ENCODE peak calls at places on chromosome 1, in nine cellular contexts. One of them, this sample, is unnamed.

GRCh38 chr1:103948526-103948925 is 198.8 kb downstream of the AMY1C start:
- DNase-seq in IMR-90: no peak
- DNase-seq in RWPE1: no peak
- DNase-seq in fibroblast of the aortic adventitia: no peak
- DNase-seq in endothelial cell: no peak
- DNase-seq in RWPE2: no peak
- DNase-seq in AG09319: no peak
- DNase-seq in mammary epithelial cell: no peak
- DNase-seq in tibial artery: no peak
- DNase-seq in this sample: no peak

GRCh38 chr1:202131956-202132821 is 9.5 kb downstream of the GPR37L1 start:
- DNase-seq in IMR-90: no peak
- DNase-seq in RWPE1: no peak
- DNase-seq in fibroblast of the aortic adventitia: peak; percentile 48
- DNase-seq in endothelial cell: no peak
- DNase-seq in RWPE2: no peak
- DNase-seq in AG09319: no peak
- DNase-seq in mammary epithelial cell: no peak
- DNase-seq in tibial artery: peak; percentile 89
- DNase-seq in this sample: no peak

GRCh38 chr1:194930132-194930531 is 1678.1 kb downstream of the KCNT2 start:
- DNase-seq in IMR-90: peak; percentile 29
- DNase-seq in RWPE1: no peak
- DNase-seq in fibroblast of the aortic adventitia: no peak
- DNase-seq in endothelial cell: no peak
- DNase-seq in RWPE2: no peak
- DNase-seq in AG09319: no peak
- DNase-seq in mammary epithelial cell: no peak
- DNase-seq in tibial artery: no peak
- DNase-seq in this sample: no peak

GRCh38 chr1:218917646-218918045 is 256.0 kb upstream of the LYPLAL1 start:
- DNase-seq in IMR-90: peak; percentile 17
- DNase-seq in RWPE1: no peak
- DNase-seq in fibroblast of the aortic adventitia: peak; percentile 51
- DNase-seq in endothelial cell: no peak
- DNase-seq in RWPE2: no peak
- DNase-seq in AG09319: no peak
- DNase-seq in mammary epithelial cell: no peak
- DNase-seq in tibial artery: no peak
- DNase-seq in this sample: no peak

GRCh38 chr1:70656371-70656770 is 245.3 kb downstream of the CTH start:
- DNase-seq in IMR-90: no peak
- DNase-seq in RWPE1: no peak
- DNase-seq in fibroblast of the aortic adventitia: peak; percentile 25
- DNase-seq in endothelial cell: no peak
- DNase-seq in RWPE2: no peak
- DNase-seq in AG09319: no peak
- DNase-seq in mammary epithelial cell: no peak
- DNase-seq in tibial artery: no peak
- DNase-seq in this sample: no peak

GRCh38 chr1:86503477-86504129 is 34.9 kb downstream of the CLCA1 start:
- DNase-seq in IMR-90: peak; percentile 18
- DNase-seq in RWPE1: no peak
- DNase-seq in fibroblast of the aortic adventitia: peak; percentile 24
- DNase-seq in endothelial cell: peak; percentile 28
- DNase-seq in RWPE2: no peak
- DNase-seq in AG09319: no peak
- DNase-seq in mammary epithelial cell: no peak
- DNase-seq in tibial artery: no peak
- DNase-seq in this sample: no peak

GRCh38 chr1:100353988-100354387 is 1.7 kb downstream of the CDC14A start:
- DNase-seq in IMR-90: peak; percentile 14
- DNase-seq in RWPE1: peak; percentile 44
- DNase-seq in fibroblast of the aortic adventitia: peak; percentile 8
- DNase-seq in endothelial cell: no peak
- DNase-seq in RWPE2: no peak
- DNase-seq in AG09319: no peak
- DNase-seq in mammary epithelial cell: peak; percentile 44
- DNase-seq in tibial artery: no peak
- DNase-seq in this sample: no peak

GRCh38 chr1:156486421-156487344 is 13.9 kb downstream of the MEF2D start:
- DNase-seq in IMR-90: no peak
- DNase-seq in RWPE1: no peak
- DNase-seq in fibroblast of the aortic adventitia: no peak
- DNase-seq in endothelial cell: no peak
- DNase-seq in RWPE2: no peak
- DNase-seq in AG09319: no peak
- DNase-seq in mammary epithelial cell: no peak
- DNase-seq in tibial artery: no peak
- DNase-seq in this sample: no peak

GRCh38 chr1:228860911-228861829 is 125.9 kb downstream of the RHOU start:
- DNase-seq in IMR-90: peak; percentile 87
- DNase-seq in RWPE1: peak; percentile 89
- DNase-seq in fibroblast of the aortic adventitia: peak; percentile 78
- DNase-seq in endothelial cell: no peak
- DNase-seq in RWPE2: no peak
- DNase-seq in AG09319: peak; percentile 40
- DNase-seq in mammary epithelial cell: peak; percentile 75
- DNase-seq in tibial artery: no peak
- DNase-seq in this sample: no peak

GRCh38 chr1:29709711-29710169 is 473.4 kb downstream of the PTPRU start:
- DNase-seq in IMR-90: peak; percentile 79
- DNase-seq in RWPE1: peak; percentile 88
- DNase-seq in fibroblast of the aortic adventitia: peak; percentile 81
- DNase-seq in endothelial cell: no peak
- DNase-seq in RWPE2: peak; percentile 91
- DNase-seq in AG09319: no peak
- DNase-seq in mammary epithelial cell: peak; percentile 99
- DNase-seq in tibial artery: no peak
- DNase-seq in this sample: no peak

GRCh38 chr1:94095112-94095637 is 25.8 kb downstream of the ABCA4 start:
- DNase-seq in IMR-90: peak; percentile 95
- DNase-seq in RWPE1: no peak
- DNase-seq in fibroblast of the aortic adventitia: peak; percentile 85
- DNase-seq in endothelial cell: no peak
- DNase-seq in RWPE2: no peak
- DNase-seq in AG09319: peak; percentile 69
- DNase-seq in mammary epithelial cell: no peak
- DNase-seq in tibial artery: peak; percentile 90
- DNase-seq in this sample: no peak

GRCh38 chr1:202230939-202231645 is 37.5 kb downstream of the LGR6 start:
- DNase-seq in IMR-90: no peak
- DNase-seq in RWPE1: no peak
- DNase-seq in fibroblast of the aortic adventitia: no peak
- DNase-seq in endothelial cell: no peak
- DNase-seq in RWPE2: no peak
- DNase-seq in AG09319: no peak
- DNase-seq in mammary epithelial cell: no peak
- DNase-seq in tibial artery: no peak
- DNase-seq in this sample: no peak

GRCh38 chr1:156504062-156504813 is 3.7 kb upstream of the MEF2D start:
- DNase-seq in IMR-90: peak; percentile 33
- DNase-seq in RWPE1: no peak
- DNase-seq in fibroblast of the aortic adventitia: no peak
- DNase-seq in endothelial cell: no peak
- DNase-seq in RWPE2: no peak
- DNase-seq in AG09319: no peak
- DNase-seq in mammary epithelial cell: no peak
- DNase-seq in tibial artery: peak; percentile 53
- DNase-seq in this sample: no peak

GRCh38 chr1:24830680-24831272 is 85.5 kb downstream of the CLIC4 start:
- DNase-seq in IMR-90: peak; percentile 79
- DNase-seq in RWPE1: peak; percentile 42
- DNase-seq in fibroblast of the aortic adventitia: peak; percentile 87
- DNase-seq in endothelial cell: no peak
- DNase-seq in RWPE2: no peak
- DNase-seq in AG09319: peak; percentile 32
- DNase-seq in mammary epithelial cell: peak; percentile 55
- DNase-seq in tibial artery: no peak
- DNase-seq in this sample: no peak

GRCh38 chr1:240000634-240001033 is 91.0 kb upstream of the FMN2 start:
- DNase-seq in IMR-90: peak; percentile 82
- DNase-seq in RWPE1: peak; percentile 53
- DNase-seq in fibroblast of the aortic adventitia: peak; percentile 77
- DNase-seq in endothelial cell: no peak
- DNase-seq in RWPE2: no peak
- DNase-seq in AG09319: peak; percentile 8
- DNase-seq in mammary epithelial cell: peak; percentile 35
- DNase-seq in tibial artery: no peak
- DNase-seq in this sample: no peak

DNA sequence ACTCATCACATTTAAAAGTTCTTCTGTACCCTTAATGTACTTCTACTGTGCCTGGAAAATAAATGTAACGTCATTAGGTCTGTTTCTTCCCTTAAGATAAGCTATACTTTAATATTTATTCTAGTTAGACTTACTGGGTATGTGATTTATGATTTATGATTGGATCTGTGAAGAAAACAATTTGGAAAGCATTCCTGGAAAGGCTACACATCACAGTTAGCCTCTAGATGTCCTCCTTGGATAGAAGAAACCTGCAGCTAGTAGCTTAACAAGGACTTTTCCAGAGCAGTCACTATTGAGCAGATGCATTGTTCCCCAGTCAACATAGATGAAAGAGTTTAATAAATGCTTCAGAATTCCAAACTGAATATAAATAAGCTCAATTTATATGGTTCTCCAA is 22.2 kb upstream of the ABL2 start:
- DNase-seq in IMR-90: peak; percentile 67
- DNase-seq in RWPE1: peak; percentile 27
- DNase-seq in fibroblast of the aortic adventitia: peak; percentile 79
- DNase-seq in endothelial cell: no peak
- DNase-seq in RWPE2: no peak
- DNase-seq in AG09319: peak; percentile 16
- DNase-seq in mammary epithelial cell: peak; percentile 25
- DNase-seq in tibial artery: no peak
- DNase-seq in this sample: no peak
- TF ChIP-seq CTCF in IMR-90: peak; percentile 68
- TF ChIP-seq CTCF in RWPE1: peak; percentile 21
- TF ChIP-seq CTCF in fibroblast of the aortic adventitia: peak; percentile 61
- TF ChIP-seq CTCF in endothelial cell: no peak
- TF ChIP-seq CTCF in RWPE2: peak; percentile 63
- TF ChIP-seq CTCF in AG09319: peak; percentile 54
- TF ChIP-seq CTCF in mammary epithelial cell: peak; percentile 64
- TF ChIP-seq CTCF in tibial artery: peak; percentile 16
- TF ChIP-seq CTCF in this sample: peak; percentile 56

GRCh38 chr1:21439345-21439720 is 604 bp upstream of the NBPF3 start:
- DNase-seq in IMR-90: no peak
- DNase-seq in RWPE1: no peak
- DNase-seq in fibroblast of the aortic adventitia: no peak
- DNase-seq in endothelial cell: no peak
- DNase-seq in RWPE2: no peak
- DNase-seq in AG09319: no peak
- DNase-seq in mammary epithelial cell: no peak
- DNase-seq in tibial artery: no peak
- DNase-seq in this sample: no peak

GRCh38 chr1:21436488-21437340 is 3.2 kb upstream of the NBPF3 start:
- DNase-seq in IMR-90: no peak
- DNase-seq in RWPE1: no peak
- DNase-seq in fibroblast of the aortic adventitia: no peak
- DNase-seq in endothelial cell: peak; percentile 29
- DNase-seq in RWPE2: no peak
- DNase-seq in AG09319: no peak
- DNase-seq in mammary epithelial cell: no peak
- DNase-seq in tibial artery: no peak
- DNase-seq in this sample: no peak

GRCh38 chr1:21435646-21436487 is 4.1 kb upstream of the NBPF3 start:
- DNase-seq in IMR-90: no peak
- DNase-seq in RWPE1: no peak
- DNase-seq in fibroblast of the aortic adventitia: no peak
- DNase-seq in endothelial cell: no peak
- DNase-seq in RWPE2: no peak
- DNase-seq in AG09319: no peak
- DNase-seq in mammary epithelial cell: no peak
- DNase-seq in tibial artery: no peak
- DNase-seq in this sample: no peak

GRCh38 chr1:21437341-21437640 is 2.6 kb upstream of the NBPF3 start:
- DNase-seq in IMR-90: no peak
- DNase-seq in RWPE1: no peak
- DNase-seq in fibroblast of the aortic adventitia: no peak
- DNase-seq in endothelial cell: no peak
- DNase-seq in RWPE2: no peak
- DNase-seq in AG09319: no peak
- DNase-seq in mammary epithelial cell: no peak
- DNase-seq in tibial artery: no peak
- DNase-seq in this sample: no peak

GRCh38 chr1:21439721-21440629 is at the start of gene NBPF3:
- DNase-seq in IMR-90: peak; percentile 69
- DNase-seq in RWPE1: peak; percentile 59
- DNase-seq in fibroblast of the aortic adventitia: peak; percentile 79
- DNase-seq in endothelial cell: peak; percentile 84
- DNase-seq in RWPE2: peak; percentile 87
- DNase-seq in AG09319: peak; percentile 60
- DNase-seq in mammary epithelial cell: peak; percentile 93
- DNase-seq in tibial artery: peak; percentile 74
- DNase-seq in this sample: peak; percentile 87
- TF ChIP-seq CTCF in IMR-90: no peak
- TF ChIP-seq CTCF in RWPE1: no peak
- TF ChIP-seq CTCF in fibroblast of the aortic adventitia: no peak
- TF ChIP-seq CTCF in endothelial cell: no peak
- TF ChIP-seq CTCF in RWPE2: no peak
- TF ChIP-seq CTCF in AG09319: no peak
- TF ChIP-seq CTCF in mammary epithelial cell: no peak
- TF ChIP-seq CTCF in tibial artery: no peak
- TF ChIP-seq CTCF in this sample: no peak

DNA sequence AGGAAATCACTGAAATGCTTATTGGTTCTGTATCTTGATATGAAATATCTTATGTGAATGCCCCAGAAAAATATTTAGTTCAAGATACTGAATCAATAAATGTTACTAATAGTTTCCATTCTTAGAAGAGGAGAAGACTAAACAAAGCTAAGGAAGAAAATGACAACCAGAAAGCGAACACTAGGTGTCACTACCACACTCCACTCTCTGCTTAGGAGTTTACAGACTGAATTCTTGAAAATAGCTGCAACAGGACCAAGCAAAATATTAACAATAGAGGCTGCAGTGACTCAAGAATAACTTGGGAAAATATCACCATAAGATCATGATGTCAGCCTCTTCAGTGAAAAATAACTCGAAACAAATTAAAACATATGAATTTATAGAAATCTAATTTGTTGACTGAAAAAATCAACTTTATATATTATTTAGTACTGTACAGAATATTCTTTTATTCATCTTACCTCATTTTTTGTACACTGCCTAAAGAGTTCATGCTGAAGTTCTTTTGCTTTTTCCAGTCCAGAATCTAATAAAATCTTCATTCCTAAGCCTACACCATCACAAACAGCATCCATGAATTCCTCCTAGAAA is 61.6 kb downstream of the KIF14 start:
- DNase-seq in IMR-90: peak; percentile 77
- DNase-seq in RWPE1: peak; percentile 63
- DNase-seq in fibroblast of the aortic adventitia: peak; percentile 86
- DNase-seq in endothelial cell: peak; percentile 20
- DNase-seq in RWPE2: no peak
- DNase-seq in AG09319: peak; percentile 24
- DNase-seq in mammary epithelial cell: peak; percentile 35
- DNase-seq in tibial artery: no peak
- DNase-seq in this sample: no peak
- TF ChIP-seq CTCF in IMR-90: peak; percentile 74
- TF ChIP-seq CTCF in RWPE1: peak; percentile 72
- TF ChIP-seq CTCF in fibroblast of the aortic adventitia: peak; percentile 73
- TF ChIP-seq CTCF in endothelial cell: peak; percentile 50
- TF ChIP-seq CTCF in RWPE2: peak; percentile 84
- TF ChIP-seq CTCF in AG09319: peak; percentile 78
- TF ChIP-seq CTCF in mammary epithelial cell: peak; percentile 73
- TF ChIP-seq CTCF in tibial artery: peak; percentile 50
- TF ChIP-seq CTCF in this sample: peak; percentile 71

GRCh38 chr1:155307247-155307740 is 1.4 kb upstream of the FDPS start:
- DNase-seq in IMR-90: peak; percentile 61
- DNase-seq in RWPE1: no peak
- DNase-seq in fibroblast of the aortic adventitia: peak; percentile 73
- DNase-seq in endothelial cell: no peak
- DNase-seq in RWPE2: no peak
- DNase-seq in AG09319: peak; percentile 28
- DNase-seq in mammary epithelial cell: peak; percentile 16
- DNase-seq in tibial artery: no peak
- DNase-seq in this sample: no peak
- TF ChIP-seq CTCF in IMR-90: peak; percentile 50
- TF ChIP-seq CTCF in RWPE1: no peak
- TF ChIP-seq CTCF in fibroblast of the aortic adventitia: peak; percentile 51
- TF ChIP-seq CTCF in endothelial cell: peak; percentile 25
- TF ChIP-seq CTCF in RWPE2: peak; percentile 36
- TF ChIP-seq CTCF in AG09319: peak; percentile 37
- TF ChIP-seq CTCF in mammary epithelial cell: peak; percentile 27
- TF ChIP-seq CTCF in tibial artery: no peak
- TF ChIP-seq CTCF in this sample: peak; percentile 53

This sample was measured in progenitor cell of endocrine pancreas.